ENCODE peak calls at places on chromosomes 5 and 9, in nine cellular contexts. T is GOT3; N is activated CD4-positive, alpha-beta T cell treated with anti-CD3 and anti-CD28 coated beads for 1 hour; M is stimulated activated effector memory CD8-positive, alpha-beta T cell treated with anti-CD3 and anti-CD28 coated beads, Interleukin-12 subunit alpha, Interleukin-12 subunit beta, amount 100 ng/mL, for 72 hours; X is CD8-positive, alpha-beta memory T cell; K is Right ventricle myocardium superior; S is endothelial cell of umbilical vein; W is ELF-1; Z is lower lobe of right lung. E is an unnamed sample.

GRCh38 chr9:97628668-97629067 is 4.5 kb downstream of the TSTD2 start:
- DNase-seq in T (no peak), N (no peak), M (no peak), X (no peak), K (no peak), S (no peak), W (no peak), Z (no peak), E (no peak)

GRCh38 chr9:123246534-123246933 is 21.9 kb downstream of the STRBP start:
- DNase-seq in T (no peak), N (no peak), M (no peak), X (no peak), K (no peak), S (peak), W (no peak), Z (no peak), E (no peak)

GRCh38 chr9:89039092-89039465 is 47.8 kb downstream of the S1PR3 start:
- DNase-seq in T (no peak), N (no peak), M (no peak), X (no peak), K (no peak), S (no peak), W (no peak), Z (no peak), E (no peak)

GRCh38 chr9:10062629-10063395 is 550.0 kb downstream of the PTPRD start:
- DNase-seq in T (no peak), N (no peak), M (no peak), X (no peak), K (no peak), S (peak), W (no peak), Z (no peak), E (no peak)

GRCh38 chr9:91843623-91844111 is 106.4 kb downstream of the ROR2 start:
- DNase-seq in T (no peak), N (no peak), M (no peak), X (no peak), K (peak), S (no peak), W (no peak), Z (no peak), E (no peak)

GRCh38 chr9:120187758-120188157 is 392.2 kb downstream of the CDK5RAP2 start:
- DNase-seq in T (no peak), N (no peak), M (no peak), X (no peak), K (peak), S (no peak), W (no peak), Z (no peak), E (no peak)

GRCh38 chr9:93231121-93231694 is 47.3 kb downstream of the WNK2 start:
- DNase-seq in T (no peak), N (no peak), M (no peak), X (no peak), K (peak), S (no peak), W (no peak), Z (peak), E (no peak)

GRCh38 chr9:94586814-94587213 is 6.8 kb downstream of the FBP2 start:
- DNase-seq in T (no peak), N (no peak), M (no peak), X (no peak), K (no peak), S (no peak), W (no peak), Z (no peak), E (no peak)

GRCh38 chr5:96934291-96934694 is 1.6 kb upstream of the LNPEP start:
- DNase-seq in T (no peak), N (no peak), M (no peak), X (no peak), K (no peak), S (no peak), W (no peak), Z (no peak), E (no peak)

GRCh38 chr9:136093995-136094881 is 851 bp downstream of the NACC2 start:
- DNase-seq in T (no peak), N (peak), M (peak), X (peak), K (peak), S (peak), W (no peak), Z (peak), E (peak)

GRCh38 chr5:178202541-178202940 is 1.8 kb upstream of the HNRNPAB start:
- DNase-seq in T (no peak), N (no peak), M (no peak), X (no peak), K (no peak), S (no peak), W (no peak), Z (no peak), E (no peak)

GRCh38 chr5:172887735-172888134 is 53.7 kb downstream of the ERGIC1 start:
- DNase-seq in T (no peak), N (no peak), M (no peak), X (no peak), K (no peak), S (peak), W (no peak), Z (peak), E (no peak)

GRCh38 chr9:81465468-81466002 is 223.8 kb downstream of the TLE1 start:
- DNase-seq in T (no peak), N (no peak), M (no peak), X (no peak), K (no peak), S (no peak), W (no peak), Z (no peak), E (no peak)

GRCh38 chr5:93800988-93801811 is 59.8 kb upstream of the POU5F2 start:
- DNase-seq in T (no peak), N (no peak), M (no peak), X (no peak), K (no peak), S (peak), W (peak), Z (no peak), E (no peak)

GRCh38 chr5:176441921-176442323 is 6.3 kb upstream of the FAF2 start:
- DNase-seq in T (no peak), N (no peak), M (no peak), X (no peak), K (no peak), S (peak), W (peak), Z (no peak), E (no peak)

GRCh38 chr5:128446-128845 is 36.5 kb downstream of the PLEKHG4B start:
- DNase-seq in T (no peak), N (no peak), M (no peak), X (no peak), K (no peak), S (no peak), W (no peak), Z (no peak), E (no peak)

GRCh38 chr5:36346891-36347290 is 45.2 kb upstream of the RANBP3L start:
- DNase-seq in T (no peak), N (no peak), M (no peak), X (no peak), K (no peak), S (no peak), W (no peak), Z (no peak), E (no peak)

GRCh38 chr5:89844548-89844947 is 565.0 kb downstream of the CETN3 start:
- DNase-seq in T (no peak), N (no peak), M (no peak), X (no peak), K (no peak), S (no peak), W (peak), Z (no peak), E (no peak)

GRCh38 chr5:62650197-62650596 is 71.6 kb downstream of the LRRC70 start:
- DNase-seq in T (no peak), N (no peak), M (no peak), X (no peak), K (no peak), S (no peak), W (peak), Z (no peak), E (no peak)

GRCh38 chr9:113995963-113996362 is 82.1 kb downstream of the AMBP start:
- DNase-seq in T (no peak), N (no peak), M (no peak), X (no peak), K (no peak), S (no peak), W (no peak), Z (no peak), E (peak)

GRCh38 chr5:96199713-96200183 is 233.3 kb downstream of the PCSK1 start:
- DNase-seq in T (no peak), N (no peak), M (no peak), X (no peak), K (no peak), S (no peak), W (no peak), Z (no peak), E (no peak)

GRCh38 chr5:160269017-160269416 is 39.7 kb downstream of the FABP6 start:
- DNase-seq in T (peak), N (no peak), M (no peak), X (no peak), K (peak), S (peak), W (peak), Z (peak), E (peak)

GRCh38 chr9:116791314-116791713 is 104.2 kb downstream of the TRIM32 start:
- DNase-seq in T (no peak), N (no peak), M (no peak), X (no peak), K (no peak), S (no peak), W (no peak), Z (no peak), E (no peak)

GRCh38 chr5:113336975-113337374 is 97.8 kb downstream of the TSSK1B start:
- DNase-seq in T (no peak), N (no peak), M (no peak), X (no peak), K (no peak), S (peak), W (peak), Z (no peak), E (peak)

GRCh38 chr5:57335092-57335491 is 147.5 kb downstream of the ACTBL2 start:
- DNase-seq in T (no peak), N (no peak), M (no peak), X (no peak), K (no peak), S (peak), W (no peak), Z (no peak), E (no peak)

GRCh38 chr9:107020040-107020530 is 157.1 kb downstream of the ZNF462 start:
- DNase-seq in T (no peak), N (no peak), M (no peak), X (no peak), K (no peak), S (no peak), W (peak), Z (no peak), E (no peak)

GRCh38 chr5:142486581-142486980 is 161.8 kb upstream of the SPRY4 start:
- DNase-seq in T (no peak), N (no peak), M (no peak), X (no peak), K (no peak), S (no peak), W (peak), Z (no peak), E (no peak)

GRCh38 chr9:135134253-135135028 is 47.0 kb downstream of the OLFM1 start:
- DNase-seq in T (no peak), N (no peak), M (no peak), X (no peak), K (peak), S (no peak), W (no peak), Z (no peak), E (no peak)

GRCh38 chr9:110936719-110937452 is 101.4 kb downstream of the LPAR1 start:
- DNase-seq in T (no peak), N (no peak), M (no peak), X (no peak), K (no peak), S (no peak), W (no peak), Z (no peak), E (no peak)

GRCh38 chr5:36252722-36253340 is 11.1 kb upstream of the NADK2 start:
- DNase-seq in T (no peak), N (no peak), M (no peak), X (no peak), K (no peak), S (peak), W (no peak), Z (no peak), E (no peak)

GRCh38 chr9:126939821-126940221 is 25.2 kb downstream of the RALGPS1 start:
- DNase-seq in T (no peak), N (no peak), M (no peak), X (no peak), K (no peak), S (no peak), W (no peak), Z (peak), E (no peak)

GRCh38 chr9:136047775-136048559 is 47.1 kb downstream of the NACC2 start:
- DNase-seq in T (no peak), N (no peak), M (no peak), X (no peak), K (no peak), S (peak), W (no peak), Z (no peak), E (peak)

GRCh38 chr5:173196133-173196952 is 38.7 kb downstream of the NKX2-5 start:
- DNase-seq in T (no peak), N (no peak), M (no peak), X (no peak), K (peak), S (no peak), W (no peak), Z (no peak), E (no peak)

GRCh38 chr5:96896806-96897205 is 20.5 kb downstream of the ERAP2 start:
- DNase-seq in T (no peak), N (no peak), M (no peak), X (no peak), K (no peak), S (no peak), W (no peak), Z (peak), E (no peak)

GRCh38 chr9:111102793-111103474 is 64.7 kb upstream of the LPAR1 start:
- DNase-seq in T (no peak), N (no peak), M (no peak), X (no peak), K (no peak), S (no peak), W (no peak), Z (no peak), E (no peak)

GRCh38 chr5:16894236-16895057 is 41.6 kb downstream of the MYO10 start:
- DNase-seq in T (no peak), N (no peak), M (no peak), X (no peak), K (no peak), S (peak), W (peak), Z (no peak), E (peak)

GRCh38 chr5:171484460-171484899 is 65.0 kb downstream of the FGF18 start:
- DNase-seq in T (no peak), N (peak), M (peak), X (peak), K (no peak), S (peak), W (peak), Z (no peak), E (no peak)

GRCh38 chr5:107135391-107135790 is 535.3 kb downstream of the EFNA5 start:
- DNase-seq in T (no peak), N (no peak), M (no peak), X (no peak), K (no peak), S (peak), W (no peak), Z (no peak), E (no peak)

GRCh38 chr5:154166901-154167791 is 23.4 kb upstream of the GALNT10 start:
- DNase-seq in T (no peak), N (no peak), M (no peak), X (no peak), K (no peak), S (no peak), W (no peak), Z (no peak), E (no peak)

GRCh38 chr9:107481035-107481434 is 8.5 kb downstream of the KLF4 start:
- DNase-seq in T (no peak), N (no peak), M (no peak), X (no peak), K (no peak), S (peak), W (no peak), Z (no peak), E (no peak)